ENCODE peak calls at places on chromosomes 1 and 21, in seven cellular contexts. One of them, this sample, is unnamed.

GRCh38 chr1:76013209-76013581 is 61.4 kb upstream of the ST6GALNAC3 start:
- DNase-seq in GM13977: no peak
- DNase-seq in EL: no peak
- DNase-seq in NCI-H69: no peak
- DNase-seq in kidney glomerular epithelial cell: no peak
- DNase-seq in endothelial cell of umbilical vein: no peak
- DNase-seq in activated CD8-positive, alpha-beta memory T cell treated with anti-CD3 and anti-CD28 coated beads for 48 hours: no peak
- DNase-seq in this sample: no peak

GRCh38 chr1:241888232-241888631 is 40.2 kb downstream of the EXO1 start:
- DNase-seq in GM13977: no peak
- DNase-seq in EL: peak
- DNase-seq in NCI-H69: no peak
- DNase-seq in kidney glomerular epithelial cell: no peak
- DNase-seq in endothelial cell of umbilical vein: no peak
- DNase-seq in activated CD8-positive, alpha-beta memory T cell treated with anti-CD3 and anti-CD28 coated beads for 48 hours: no peak
- DNase-seq in this sample: no peak

GRCh38 chr1:107139833-107140702 is 771 bp upstream of the NTNG1 start:
- DNase-seq in GM13977: peak
- DNase-seq in EL: peak
- DNase-seq in NCI-H69: peak
- DNase-seq in kidney glomerular epithelial cell: peak
- DNase-seq in endothelial cell of umbilical vein: peak
- DNase-seq in activated CD8-positive, alpha-beta memory T cell treated with anti-CD3 and anti-CD28 coated beads for 48 hours: no peak
- DNase-seq in this sample: peak

GRCh38 chr1:93735722-93736121 is 54.1 kb upstream of the BCAR3 start:
- DNase-seq in GM13977: no peak
- DNase-seq in EL: peak
- DNase-seq in NCI-H69: no peak
- DNase-seq in kidney glomerular epithelial cell: peak
- DNase-seq in endothelial cell of umbilical vein: no peak
- DNase-seq in activated CD8-positive, alpha-beta memory T cell treated with anti-CD3 and anti-CD28 coated beads for 48 hours: no peak
- DNase-seq in this sample: no peak

GRCh38 chr1:37612186-37612585 is 16.4 kb upstream of the GNL2 start:
- DNase-seq in GM13977: no peak
- DNase-seq in EL: no peak
- DNase-seq in NCI-H69: no peak
- DNase-seq in kidney glomerular epithelial cell: no peak
- DNase-seq in endothelial cell of umbilical vein: no peak
- DNase-seq in activated CD8-positive, alpha-beta memory T cell treated with anti-CD3 and anti-CD28 coated beads for 48 hours: no peak
- DNase-seq in this sample: no peak

GRCh38 chr1:184854036-184854435 is 99.4 kb upstream of the EDEM3 start:
- DNase-seq in GM13977: no peak
- DNase-seq in EL: no peak
- DNase-seq in NCI-H69: no peak
- DNase-seq in kidney glomerular epithelial cell: no peak
- DNase-seq in endothelial cell of umbilical vein: no peak
- DNase-seq in activated CD8-positive, alpha-beta memory T cell treated with anti-CD3 and anti-CD28 coated beads for 48 hours: no peak
- DNase-seq in this sample: no peak

GRCh38 chr1:180234369-180235076 is 4.5 kb downstream of the LHX4 start:
- DNase-seq in GM13977: no peak
- DNase-seq in EL: no peak
- DNase-seq in NCI-H69: no peak
- DNase-seq in kidney glomerular epithelial cell: no peak
- DNase-seq in endothelial cell of umbilical vein: no peak
- DNase-seq in activated CD8-positive, alpha-beta memory T cell treated with anti-CD3 and anti-CD28 coated beads for 48 hours: no peak
- DNase-seq in this sample: no peak

GRCh38 chr1:1234180-1234808 is 2.3 kb downstream of the B3GALT6 start:
- DNase-seq in GM13977: no peak
- DNase-seq in EL: no peak
- DNase-seq in NCI-H69: no peak
- DNase-seq in kidney glomerular epithelial cell: no peak
- DNase-seq in endothelial cell of umbilical vein: no peak
- DNase-seq in activated CD8-positive, alpha-beta memory T cell treated with anti-CD3 and anti-CD28 coated beads for 48 hours: no peak
- DNase-seq in this sample: no peak

GRCh38 chr1:156726549-156727226 is 1.6 kb upstream of the METTL25B start:
- DNase-seq in GM13977: peak
- DNase-seq in EL: peak
- DNase-seq in NCI-H69: peak
- DNase-seq in kidney glomerular epithelial cell: peak
- DNase-seq in endothelial cell of umbilical vein: peak
- DNase-seq in activated CD8-positive, alpha-beta memory T cell treated with anti-CD3 and anti-CD28 coated beads for 48 hours: no peak
- DNase-seq in this sample: peak

GRCh38 chr21:45041351-45041805 is 33.0 kb upstream of the ADARB1 start:
- DNase-seq in GM13977: no peak
- DNase-seq in EL: peak
- DNase-seq in NCI-H69: no peak
- DNase-seq in kidney glomerular epithelial cell: no peak
- DNase-seq in endothelial cell of umbilical vein: no peak
- DNase-seq in activated CD8-positive, alpha-beta memory T cell treated with anti-CD3 and anti-CD28 coated beads for 48 hours: no peak
- DNase-seq in this sample: no peak

GRCh38 chr1:197469620-197470210 is 201.7 kb downstream of the CRB1 start:
- DNase-seq in GM13977: no peak
- DNase-seq in EL: no peak
- DNase-seq in NCI-H69: peak
- DNase-seq in kidney glomerular epithelial cell: no peak
- DNase-seq in endothelial cell of umbilical vein: no peak
- DNase-seq in activated CD8-positive, alpha-beta memory T cell treated with anti-CD3 and anti-CD28 coated beads for 48 hours: no peak
- DNase-seq in this sample: no peak

This sample was measured in GM13976.